ENCODE peak calls at places on chromosomes 5 and 9, in five cellular contexts. One of them, this sample, is unnamed.
A peak's percentile ranks its signal among the peaks of the same experiment; 100 is the strongest.

GRCh38 chr5:131209506-131210191 is 38.9 kb downstream of the LYRM7 start:
- DNase-seq in GM23338: peak; percentile 15
- DNase-seq in IMR-90: no peak
- DNase-seq in cardiac muscle cell: no peak
- DNase-seq in endothelial cell of umbilical vein: no peak
- DNase-seq in this sample: peak; percentile 92

GRCh38 chr5:134738963-134739661 is 764 bp downstream of the CAMLG start:
- DNase-seq in GM23338: peak; percentile 60
- DNase-seq in IMR-90: peak; percentile 49
- DNase-seq in cardiac muscle cell: peak; percentile 35
- DNase-seq in endothelial cell of umbilical vein: peak; percentile 81
- DNase-seq in this sample: peak; percentile 11

GRCh38 chr9:6198251-6198650 is 17.4 kb upstream of the IL33 start:
- DNase-seq in GM23338: no peak
- DNase-seq in IMR-90: no peak
- DNase-seq in cardiac muscle cell: no peak
- DNase-seq in endothelial cell of umbilical vein: peak; percentile 86
- DNase-seq in this sample: no peak

GRCh38 chr9:114098021-114098659 is 952 bp downstream of the KIF12 start:
- DNase-seq in GM23338: peak; percentile 90
- DNase-seq in IMR-90: no peak
- DNase-seq in cardiac muscle cell: peak; percentile 69
- DNase-seq in endothelial cell of umbilical vein: no peak
- DNase-seq in this sample: peak; percentile 80

GRCh38 chr5:16883801-16884200 is 52.3 kb downstream of the MYO10 start:
- DNase-seq in GM23338: no peak
- DNase-seq in IMR-90: no peak
- DNase-seq in cardiac muscle cell: no peak
- DNase-seq in endothelial cell of umbilical vein: no peak
- DNase-seq in this sample: peak; percentile 59

GRCh38 chr9:86734762-86735161 is 212.5 kb downstream of the GAS1 start:
- DNase-seq in GM23338: no peak
- DNase-seq in IMR-90: peak; percentile 83
- DNase-seq in cardiac muscle cell: no peak
- DNase-seq in endothelial cell of umbilical vein: no peak
- DNase-seq in this sample: no peak

GRCh38 chr9:99079542-99079941 is 25.4 kb upstream of the TGFBR1 start:
- DNase-seq in GM23338: no peak
- DNase-seq in IMR-90: no peak
- DNase-seq in cardiac muscle cell: no peak
- DNase-seq in endothelial cell of umbilical vein: no peak
- DNase-seq in this sample: no peak

GRCh38 chr9:102273952-102274351 is 535.5 kb upstream of the GRIN3A start:
- DNase-seq in GM23338: no peak
- DNase-seq in IMR-90: no peak
- DNase-seq in cardiac muscle cell: no peak
- DNase-seq in endothelial cell of umbilical vein: no peak
- DNase-seq in this sample: no peak

GRCh38 chr9:91047993-91048607 is 246.5 kb downstream of the SYK start:
- DNase-seq in GM23338: no peak
- DNase-seq in IMR-90: peak; percentile 95
- DNase-seq in cardiac muscle cell: no peak
- DNase-seq in endothelial cell of umbilical vein: peak; percentile 83
- DNase-seq in this sample: no peak

GRCh38 chr9:90815183-90815943 is 13.7 kb downstream of the SYK start:
- DNase-seq in GM23338: no peak
- DNase-seq in IMR-90: peak; percentile 2
- DNase-seq in cardiac muscle cell: no peak
- DNase-seq in endothelial cell of umbilical vein: no peak
- DNase-seq in this sample: peak; percentile 34

GRCh38 chr9:71472400-71472799 is 295.9 kb downstream of the CEMIP2 start:
- DNase-seq in GM23338: no peak
- DNase-seq in IMR-90: no peak
- DNase-seq in cardiac muscle cell: peak; percentile 32
- DNase-seq in endothelial cell of umbilical vein: no peak
- DNase-seq in this sample: no peak

GRCh38 chr9:36400332-36401178 is 486 bp upstream of the RNF38 start:
- DNase-seq in GM23338: peak; percentile 88
- DNase-seq in IMR-90: peak; percentile 75
- DNase-seq in cardiac muscle cell: peak; percentile 91
- DNase-seq in endothelial cell of umbilical vein: peak; percentile 82
- DNase-seq in this sample: peak; percentile 88

GRCh38 chr9:36396985-36397384 is 3.1 kb downstream of the RNF38 start:
- DNase-seq in GM23338: no peak
- DNase-seq in IMR-90: no peak
- DNase-seq in cardiac muscle cell: no peak
- DNase-seq in endothelial cell of umbilical vein: no peak
- DNase-seq in this sample: no peak

GRCh38 chr9:36399980-36400331 is at the start of gene RNF38:
- DNase-seq in GM23338: no peak
- DNase-seq in IMR-90: no peak
- DNase-seq in cardiac muscle cell: no peak
- DNase-seq in endothelial cell of umbilical vein: no peak
- DNase-seq in this sample: no peak

GRCh38 chr9:36401179-36401740 is 1.2 kb upstream of the RNF38 start:
- DNase-seq in GM23338: peak; percentile 84
- DNase-seq in IMR-90: peak; percentile 61
- DNase-seq in cardiac muscle cell: peak; percentile 84
- DNase-seq in endothelial cell of umbilical vein: peak; percentile 82
- DNase-seq in this sample: peak; percentile 74

DNA sequence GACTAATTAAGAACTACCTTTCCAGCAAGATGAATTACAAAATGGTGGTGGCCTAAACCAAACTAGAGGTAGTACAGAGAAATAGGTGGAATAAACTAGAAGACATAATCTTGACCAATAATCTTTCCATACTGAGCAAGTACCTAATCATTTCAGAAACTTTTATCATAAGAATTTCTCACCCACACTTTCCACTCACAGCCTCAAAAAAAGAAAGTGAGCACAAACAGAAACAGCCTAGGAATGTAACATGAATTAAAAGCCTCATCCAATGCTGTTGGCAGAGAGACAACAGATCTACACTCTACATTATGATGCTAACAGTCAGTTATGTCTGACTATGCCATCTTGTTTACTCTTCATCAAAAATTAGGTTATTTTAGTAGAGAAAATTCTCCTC is 1.3 kb downstream of the RNF38 start:
- DNase-seq in GM23338: no peak
- DNase-seq in IMR-90: peak; percentile 70
- DNase-seq in cardiac muscle cell: no peak
- DNase-seq in endothelial cell of umbilical vein: no peak
- DNase-seq in this sample: no peak
- H3K27ac ChIP-seq in GM23338: no peak overlapping the region
- H3K27ac ChIP-seq in IMR-90: no peak overlapping the region
- H3K27ac ChIP-seq in cardiac muscle cell: no peak overlapping the region
- H3K27ac ChIP-seq in endothelial cell of umbilical vein: no peak overlapping the region
- H3K27ac ChIP-seq in this sample: no peak overlapping the region

DNA sequence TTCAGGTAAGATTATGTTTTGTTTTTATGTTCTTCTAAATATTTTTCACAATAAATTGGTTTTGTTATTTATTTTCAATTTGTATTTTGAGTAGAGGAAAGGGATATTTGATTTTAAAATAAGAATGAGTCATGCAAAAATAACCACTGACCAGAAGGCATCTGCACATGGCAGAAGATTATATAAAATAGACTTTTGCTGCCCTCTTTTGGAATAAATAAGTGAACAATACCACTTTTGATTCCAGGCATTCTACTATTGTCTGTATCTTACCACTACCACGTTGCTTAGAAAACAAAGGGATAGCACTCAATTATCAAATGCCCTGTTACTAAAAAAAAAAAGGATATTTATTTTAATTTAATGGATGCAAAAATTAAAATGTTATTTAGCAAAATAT is 227.3 kb upstream of the ITGA1 start:
- DNase-seq in GM23338: peak; percentile 17
- DNase-seq in IMR-90: no peak
- DNase-seq in cardiac muscle cell: peak; percentile 31
- DNase-seq in endothelial cell of umbilical vein: peak; percentile 14
- DNase-seq in this sample: no peak
- TF ChIP-seq CTCF in GM23338: peak; percentile 19
- TF ChIP-seq CTCF in IMR-90: no peak
- TF ChIP-seq CTCF in cardiac muscle cell: no peak
- TF ChIP-seq CTCF in endothelial cell of umbilical vein: no peak
- TF ChIP-seq CTCF in this sample: no peak

GRCh38 chr5:169756071-169756765 is 119.1 kb downstream of the DOCK2 start:
- DNase-seq in GM23338: no peak
- DNase-seq in IMR-90: no peak
- DNase-seq in cardiac muscle cell: peak; percentile 52
- DNase-seq in endothelial cell of umbilical vein: no peak
- DNase-seq in this sample: no peak
- H3K27ac ChIP-seq in GM23338: no peak overlapping the region
- H3K27ac ChIP-seq in IMR-90: no peak overlapping the region
- H3K27ac ChIP-seq in cardiac muscle cell: no peak overlapping the region
- H3K27ac ChIP-seq in endothelial cell of umbilical vein: no peak overlapping the region
- H3K27ac ChIP-seq in this sample: no peak overlapping the region

GRCh38 chr9:136949239-136949816 is 2.7 kb upstream of the LCN12 start:
- DNase-seq in GM23338: peak; percentile 46
- DNase-seq in IMR-90: no peak
- DNase-seq in cardiac muscle cell: no peak
- DNase-seq in endothelial cell of umbilical vein: no peak
- DNase-seq in this sample: peak; percentile 32

GRCh38 chr9:136951541-136952353 is at the start of gene LCN12:
- DNase-seq in GM23338: no peak
- DNase-seq in IMR-90: no peak
- DNase-seq in cardiac muscle cell: no peak
- DNase-seq in endothelial cell of umbilical vein: no peak
- DNase-seq in this sample: peak; percentile 94

GRCh38 chr9:136950656-136951030 is 1.4 kb upstream of the LCN12 start:
- DNase-seq in GM23338: no peak
- DNase-seq in IMR-90: no peak
- DNase-seq in cardiac muscle cell: no peak
- DNase-seq in endothelial cell of umbilical vein: no peak
- DNase-seq in this sample: peak; percentile 79

GRCh38 chr9:136947955-136948510 is 3.0 kb downstream of the C8G start:
- DNase-seq in GM23338: peak; percentile 75
- DNase-seq in IMR-90: peak; percentile 4
- DNase-seq in cardiac muscle cell: peak; percentile 74
- DNase-seq in endothelial cell of umbilical vein: no peak
- DNase-seq in this sample: peak; percentile 67

GRCh38 chr9:136949817-136950655 is 2.0 kb upstream of the LCN12 start:
- DNase-seq in GM23338: peak; percentile 97
- DNase-seq in IMR-90: peak; percentile 73
- DNase-seq in cardiac muscle cell: peak; percentile 94
- DNase-seq in endothelial cell of umbilical vein: peak; percentile 93
- DNase-seq in this sample: peak; percentile 99
- TF ChIP-seq CTCF in GM23338: no peak
- TF ChIP-seq CTCF in IMR-90: no peak
- TF ChIP-seq CTCF in cardiac muscle cell: no peak
- TF ChIP-seq CTCF in endothelial cell of umbilical vein: no peak
- TF ChIP-seq CTCF in this sample: peak; percentile 48

DNA sequence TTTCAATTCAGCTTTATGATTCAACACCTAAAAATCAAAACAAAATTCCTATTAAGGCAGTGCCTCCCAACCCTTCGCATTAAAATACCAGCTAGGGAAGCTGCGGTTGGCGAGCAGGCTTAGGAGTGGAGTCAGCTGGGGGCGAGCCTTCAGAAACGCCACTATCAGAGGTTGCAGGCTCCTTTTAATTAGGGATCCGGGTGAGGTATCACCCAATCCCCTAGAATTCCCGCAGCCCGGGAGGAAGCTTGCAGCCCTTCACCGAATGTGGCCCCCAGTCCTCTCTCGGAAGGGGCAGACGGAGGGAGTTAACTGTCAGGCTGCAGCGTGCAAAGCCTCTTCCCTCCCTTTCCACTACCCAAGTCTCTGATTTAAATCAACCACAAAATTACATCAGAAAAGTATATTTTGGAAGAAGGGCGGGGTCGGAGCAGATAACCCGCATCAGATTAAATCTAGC is 1.7 kb downstream of the STC2 start:
- DNase-seq in GM23338: no peak
- DNase-seq in IMR-90: peak; percentile 92
- DNase-seq in cardiac muscle cell: peak; percentile 21
- DNase-seq in endothelial cell of umbilical vein: peak; percentile 38
- DNase-seq in this sample: no peak
- H3K27ac ChIP-seq in GM23338: no peak overlapping the region
- H3K27ac ChIP-seq in IMR-90: peak overlapping the region; percentile 96
- H3K27ac ChIP-seq in cardiac muscle cell: no peak overlapping the region
- H3K27ac ChIP-seq in endothelial cell of umbilical vein: peak overlapping the region; percentile 51
- H3K27ac ChIP-seq in this sample: no peak overlapping the region

This sample was measured in thyroid gland.